ENCODE peak calls at places on chromosomes 16 and 17, in six cellular contexts. Q is AG04450; I is activated CD4-positive, alpha-beta T cell treated with anti-CD3 and anti-CD28 coated beads, Interleukin-2, amount 50 U/mL, for 4 hours; F is stimulated activated CD8-positive, alpha-beta memory T cell treated with anti-CD3 and anti-CD28 coated beads, Interleukin-15, amount 100 ng/mL, for 4 hours; J is MM.1S; M is HTR-8/SVneo. P is an unnamed sample.

GRCh38 chr17:73027130-73027741 is 65.3 kb downstream of the SLC39A11 start:
- DNase-seq in I (no peak), Q (no peak), F (no peak), M (no peak), J (no peak), P (no peak)

GRCh38 chr16:14464192-14464591 is 165.9 kb downstream of the PARN start:
- DNase-seq in I (no peak), F (no peak), J (no peak), M (no peak), Q (no peak), P (no peak)

GRCh38 chr17:63954402-63955063 is 18.2 kb downstream of the SCN4A start:
- DNase-seq in F (no peak), M (no peak), J (peak), I (no peak), Q (no peak), P (no peak)

GRCh38 chr16:82282662-82283061 is 112.6 kb upstream of the MPHOSPH6 start:
- DNase-seq in Q (no peak), J (no peak), F (no peak), I (no peak), M (no peak), P (no peak)

GRCh38 chr16:20851601-20852000 is 45.3 kb downstream of the REXO5 start:
- DNase-seq in M (peak), I (no peak), F (no peak), Q (peak), J (no peak), P (no peak)

GRCh38 chr16:3021449-3022207 is 1.5 kb downstream of the TNFRSF12A start:
- DNase-seq in F (peak), Q (peak), M (peak), J (no peak), I (peak), P (peak)

GRCh38 chr16:574021-574760 is 4.4 kb downstream of the PIGQ start:
- DNase-seq in I (no peak), M (no peak), J (no peak), F (no peak), Q (no peak), P (no peak)

GRCh38 chr16:18932243-18932997 is 6.2 kb upstream of the SMG1 start:
- DNase-seq in I (no peak), F (no peak), Q (no peak), J (no peak), M (no peak), P (no peak)

GRCh38 chr16:11744075-11744470 is 1.4 kb upstream of the TXNDC11 start:
- DNase-seq in M (no peak), J (no peak), I (no peak), F (no peak), Q (no peak), P (no peak)

GRCh38 chr17:48011405-48012150 is 26.0 kb downstream of the COPZ2 start:
- DNase-seq in M (peak), Q (no peak), F (no peak), I (peak), J (peak), P (no peak)

GRCh38 chr17:82058230-82058854 is 6.6 kb downstream of the GPS1 start:
- DNase-seq in M (no peak), J (no peak), Q (no peak), F (no peak), I (no peak), P (no peak)

GRCh38 chr17:45927247-45927646 is 32.9 kb downstream of the MAPT start:
- DNase-seq in J (no peak), Q (no peak), F (no peak), I (no peak), M (no peak), P (no peak)

GRCh38 chr17:74757502-74757901 is 9.1 kb downstream of the NHERF1 start:
- DNase-seq in Q (no peak), F (no peak), M (no peak), J (no peak), I (no peak), P (no peak)

GRCh38 chr17:58318065-58318481 is 10.5 kb downstream of the TSPOAP1 start:
- DNase-seq in I (no peak), Q (no peak), M (no peak), J (no peak), F (no peak), P (no peak)

GRCh38 chr16:89198417-89199240 is 1.7 kb downstream of the SLC22A31 start:
- DNase-seq in I (no peak), F (no peak), Q (no peak), M (no peak), J (no peak), P (no peak)

GRCh38 chr17:58525239-58525638 is 10.8 kb upstream of the MTMR4 start:
- DNase-seq in M (peak), J (no peak), Q (peak), F (no peak), I (no peak), P (no peak)

GRCh38 chr17:79788455-79788854 is 8.4 kb downstream of the CBX8 start:
- DNase-seq in Q (no peak), F (no peak), J (no peak), M (no peak), I (no peak), P (no peak)

GRCh38 chr16:58012481-58012880 is 11.3 kb downstream of the USB1 start:
- DNase-seq in J (no peak), F (no peak), I (no peak), M (no peak), Q (no peak), P (no peak)

GRCh38 chr17:68567581-68567980 is 33.6 kb downstream of the FAM20A start:
- DNase-seq in I (no peak), Q (no peak), J (no peak), F (no peak), M (no peak), P (no peak)

GRCh38 chr17:45384047-45384799 is 48.4 kb downstream of the ARHGAP27 start:
- DNase-seq in J (no peak), I (no peak), M (no peak), F (no peak), Q (no peak), P (no peak)

GRCh38 chr17:82400830-82401229 is 17.3 kb upstream of the HEXD start:
- DNase-seq in M (no peak), F (peak), I (peak), J (peak), Q (no peak), P (no peak)

GRCh38 chr17:32960815-32961214 is 30.8 kb upstream of the SPACA3 start:
- DNase-seq in F (no peak), I (no peak), M (no peak), Q (no peak), J (no peak), P (no peak)

GRCh38 chr17:47742319-47743181 is 9.5 kb downstream of the TBX21 start:
- DNase-seq in Q (no peak), F (no peak), M (no peak), J (no peak), I (peak), P (no peak)

GRCh38 chr17:29292071-29292991 is 1.6 kb downstream of the NUFIP2 start:
- DNase-seq in M (peak), I (peak), J (peak), F (peak), Q (no peak), P (peak)

GRCh38 chr16:79601092-79601977 is 798 bp upstream of the MAF start:
- DNase-seq in I (no peak), J (peak), M (no peak), Q (no peak), F (no peak), P (peak)

GRCh38 chr16:82138478-82139285 is 31.3 kb downstream of the MPHOSPH6 start:
- DNase-seq in M (no peak), J (no peak), I (no peak), Q (no peak), F (no peak), P (no peak)

GRCh38 chr17:57962441-57963148 is 7.4 kb upstream of the CUEDC1 start:
- DNase-seq in F (no peak), Q (no peak), J (no peak), M (no peak), I (no peak), P (no peak)

GRCh38 chr17:55549140-55549539 is 37.9 kb upstream of the SMIM36 start:
- DNase-seq in M (no peak), I (no peak), Q (no peak), J (peak), F (no peak), P (no peak)

GRCh38 chr16:27460663-27461482 is 58.9 kb downstream of the IL21R start:
- DNase-seq in Q (no peak), M (no peak), J (no peak), F (no peak), I (no peak), P (no peak)

GRCh38 chr16:31081428-31082351 is 7.1 kb downstream of the PRSS53 start:
- DNase-seq in M (no peak), Q (no peak), J (no peak), F (no peak), I (no peak), P (no peak)

GRCh38 chr17:63250830-63251229 is 195.3 kb downstream of the CYB561 start:
- DNase-seq in Q (no peak), J (no peak), M (no peak), I (no peak), F (no peak), P (no peak)

GRCh38 chr16:84927621-84928591 is 83.4 kb downstream of the ZDHHC7 start:
- DNase-seq in F (no peak), I (no peak), M (no peak), Q (no peak), J (no peak), P (no peak)

GRCh38 chr16:57258910-57259475 is 13.9 kb downstream of the ARL2BP start:
- DNase-seq in M (no peak), Q (no peak), F (no peak), J (no peak), I (no peak), P (no peak)

GRCh38 chr17:17413821-17414220 is 63.0 kb upstream of the MED9 start:
- DNase-seq in I (no peak), F (no peak), J (no peak), M (no peak), Q (no peak), P (no peak)

GRCh38 chr17:16909887-16910286 is 62.0 kb downstream of the TNFRSF13B start:
- DNase-seq in M (no peak), I (no peak), F (no peak), J (no peak), Q (no peak), P (no peak)

GRCh38 chr17:6092923-6093468 is 22.8 kb downstream of the WSCD1 start:
- DNase-seq in Q (no peak), F (no peak), J (no peak), I (no peak), M (no peak), P (no peak)